ENCODE peak calls at places on chromosomes 11 and 22, in ten cellular contexts. Z is heart left ventricle; T is BE2C; R is heart right ventricle; O is neuronal stem cell; H is NT2/D1; I is hepatocyte; S is CD8-positive, alpha-beta memory T cell; B is transverse colon; Y is ovary. L is an unnamed sample. For H3K9me3 and H3K36me3, the result is how much of the 10 kb centered on the place peaks cover.

GRCh38 chr11:109784536-109784935 is 308.7 kb upstream of the ZC3H12C start:
- DNase-seq in S (no peak), Y (no peak), R (no peak), Z (no peak), H (no peak), B (no peak), I (no peak), O (no peak), T (no peak), L (no peak)

GRCh38 chr22:27764722-27765236 is 36.8 kb downstream of the MN1 start:
- DNase-seq in B (no peak), Y (no peak), R (no peak), I (no peak), O (no peak), H (no peak), Z (no peak), S (no peak), T (no peak), L (no peak)

GRCh38 chr11:71991494-71991893 is 7.2 kb upstream of the IL18BP start:
- DNase-seq in Z (no peak), R (no peak), H (no peak), I (no peak), S (no peak), T (no peak), B (no peak), O (no peak), Y (no peak), L (no peak)

GRCh38 chr11:128421577-128421976 is 165.8 kb downstream of the ETS1 start:
- DNase-seq in R (no peak), H (no peak), Y (no peak), Z (no peak), S (no peak), O (no peak), I (peak), T (peak), B (no peak), L (no peak)

GRCh38 chr11:66936326-66936725 is 21.9 kb downstream of the PC start:
- DNase-seq in R (no peak), O (no peak), B (no peak), Y (no peak), S (no peak), H (no peak), Z (no peak), I (no peak), T (no peak), L (no peak)

GRCh38 chr11:6681949-6682348 is 1.2 kb downstream of the MRPL17 start:
- DNase-seq in B (no peak), H (no peak), S (no peak), Y (no peak), I (no peak), Z (no peak), R (no peak), O (no peak), T (no peak), L (peak)

GRCh38 chr11:31809857-31810778 is 1.0 kb downstream of the PAX6 start:
- DNase-seq in Z (no peak), H (no peak), O (no peak), S (no peak), I (peak), Y (no peak), R (no peak), B (no peak), T (peak), L (no peak)

GRCh38 chr22:41352058-41352457 is 29.7 kb upstream of the TEF start:
- DNase-seq in R (no peak), S (no peak), H (no peak), O (no peak), Y (no peak), I (no peak), Z (no peak), T (no peak), B (no peak), L (no peak)

GRCh38 chr22:45402466-45402865 is 10.9 kb downstream of the SMC1B start:
- DNase-seq in O (no peak), B (no peak), T (no peak), H (no peak), I (no peak), Y (no peak), R (no peak), S (no peak), Z (no peak), L (no peak)

GRCh38 chr11:94895971-94896370 is 77.4 kb downstream of the CWC15 start:
- DNase-seq in S (no peak), T (no peak), Z (no peak), I (no peak), H (no peak), B (no peak), O (no peak), Y (no peak), R (no peak), L (no peak)

GRCh38 chr11:422249-422656 is 7.5 kb upstream of the SIGIRR start:
- DNase-seq in O (no peak), Y (no peak), I (no peak), B (no peak), T (no peak), S (no peak), R (no peak), H (no peak), Z (no peak), L (no peak)

GRCh38 chr11:61472282-61472681 is 36.3 kb upstream of the LRRC10B start:
- DNase-seq in B (no peak), Y (no peak), T (no peak), R (peak), I (no peak), S (no peak), H (no peak), O (no peak), Z (peak), L (no peak)

GRCh38 chr11:24932110-24933000 is 435.5 kb downstream of the LUZP2 start:
- DNase-seq in T (peak), B (peak), R (no peak), H (no peak), I (no peak), O (no peak), Y (no peak), S (no peak), Z (no peak), L (no peak)

GRCh38 chr11:65471410-65471762 is 27.5 kb upstream of the MALAT1 start:
- DNase-seq in O (no peak), R (peak), S (no peak), H (no peak), Z (peak), T (peak), B (peak), Y (peak), I (peak), L (peak)

GRCh38 chr11:90202342-90202741 is 20.5 kb downstream of the CHORDC1 start:
- DNase-seq in H (no peak), O (no peak), Y (no peak), S (no peak), T (no peak), R (no peak), Z (no peak), B (no peak), I (no peak), L (no peak)

GRCh38 chr11:36095716-36096115 is 151.9 kb downstream of the LDLRAD3 start:
- DNase-seq in I (no peak), T (no peak), S (no peak), Y (no peak), B (no peak), Z (no peak), R (no peak), O (no peak), H (no peak), L (no peak)

GRCh38 chr22:47144076-47144765 is 381.8 kb downstream of the TBC1D22A start:
- DNase-seq in Z (no peak), O (no peak), Y (no peak), R (no peak), T (no peak), B (peak), I (no peak), S (no peak), H (no peak), L (no peak)

GRCh38 chr11:17608830-17609229 is 61.8 kb downstream of the OTOG start:
- DNase-seq in T (no peak), S (no peak), Z (no peak), H (no peak), B (no peak), Y (no peak), O (no peak), R (no peak), I (no peak), L (no peak)
- H3K9me3 ChIP-seq in T (under half), S (under half), Z (under half), H (under half), B (under half), Y (under half), O (under half), R (under half), I (under half), L (under half)

GRCh38 chr22:23437779-23438178 is 142.3 kb downstream of the IGLL1 start:
- DNase-seq in H (no peak), O (no peak), T (no peak), I (no peak), R (no peak), S (no peak), Y (no peak), Z (no peak), B (no peak), L (no peak)
- H3K4me3 ChIP-seq in H (no peak), O (no peak), T (no peak), I (no peak), R (no peak), S (no peak), Y (no peak), Z (no peak), B (no peak), L (no peak)

GRCh38 chr11:75765116-75765515 is 3.5 kb upstream of the DGAT2 start:
- DNase-seq in R (no peak), B (no peak), H (no peak), Y (no peak), S (no peak), O (no peak), Z (no peak), T (no peak), I (no peak), L (no peak)
- H3K36me3 ChIP-seq in R (under half), B (under half), H (under half), Y (under half), S (under half), O (under half), Z (under half), T (under half), I (under half), L (under half)

DNA sequence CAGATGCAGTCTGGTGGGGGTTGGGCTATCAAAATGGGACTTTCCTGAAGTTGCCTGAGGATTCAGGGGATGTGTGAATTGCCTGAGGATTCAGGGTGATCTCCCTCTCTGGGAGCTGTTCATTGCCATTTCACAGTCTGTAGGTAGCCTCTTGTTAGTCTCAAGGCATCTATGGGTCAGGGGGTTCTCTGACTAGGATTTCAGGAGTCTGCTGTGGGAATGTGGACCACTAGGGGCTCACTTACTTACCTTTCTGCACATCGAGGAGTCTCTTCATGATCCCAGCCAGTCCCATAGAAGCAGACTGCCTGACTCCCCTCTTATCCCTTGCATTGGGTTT is 54.0 kb downstream of the KCNQ1OT1 start:
- DNase-seq in S (no peak), B (no peak), Z (no peak), H (no peak), Y (no peak), I (no peak), T (no peak), O (no peak), R (no peak), L (no peak)
- H3K9me3 ChIP-seq in S (under half), B (half or more), Z (under half), H (half or more), Y (under half), I (half or more), T (under half), O (half or more), R (half or more), L (under half)

DNA sequence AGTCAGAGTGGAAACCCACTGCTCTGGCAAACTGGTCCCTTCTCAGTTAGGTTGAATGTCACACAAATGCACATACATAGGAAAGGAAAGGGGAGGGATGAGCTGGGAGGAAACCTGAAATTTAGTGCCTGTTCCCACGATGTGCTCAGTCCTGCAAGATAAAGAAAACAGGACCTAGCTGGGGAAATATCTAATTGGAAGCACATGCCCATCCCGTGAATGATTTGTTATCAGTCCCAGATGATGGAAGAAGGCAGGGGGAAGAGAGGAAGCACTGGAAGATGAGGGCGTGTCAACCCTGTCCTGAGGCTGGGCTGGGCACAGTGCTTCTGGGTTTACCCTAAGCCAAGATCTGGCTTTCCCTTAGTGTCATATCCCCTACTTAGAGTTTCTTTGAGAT is 173.9 kb downstream of the NAV2 start:
- DNase-seq in B (no peak), I (no peak), H (no peak), Z (no peak), R (no peak), Y (no peak), T (no peak), O (no peak), S (no peak), L (no peak)
- H3K4me3 ChIP-seq in B (no peak), I (no peak), H (no peak), Z (no peak), R (no peak), Y (no peak), T (no peak), O (no peak), S (no peak), L (no peak)

GRCh38 chr22:17820879-17821439 is 46.7 kb upstream of the BID start:
- DNase-seq in B (no peak), R (no peak), T (no peak), Y (no peak), I (no peak), O (no peak), Z (no peak), H (no peak), S (no peak), L (no peak)
- H3K36me3 ChIP-seq in B (under half), R (half or more), T (under half), Y (under half), I (under half), O (under half), Z (under half), H (under half), S (under half), L (under half)